ENCODE peak calls at places on chromosomes 12 and 14, in nine cellular contexts. O is psoas muscle, Z is fibroblast of the aortic adventitia, C is GOT3, G is hepatic stellate cell, U is cardiac fibroblast, M is coronary artery, T is mesendoderm, W is hypothalamus. K is an unnamed sample.

GRCh38 chr12:58174316-58174715 is 232.9 kb downstream of the ATP23 start:
- DNase-seq in W (no peak), M (no peak), U (peak), T (no peak), O (no peak), G (no peak), Z (no peak), C (no peak), K (no peak)

GRCh38 chr12:10672231-10672868 is 1.5 kb downstream of the STYK1 start:
- DNase-seq in M (no peak), U (no peak), C (no peak), G (no peak), Z (no peak), W (no peak), T (no peak), O (no peak), K (no peak)

GRCh38 chr14:33362934-33363333 is 424.3 kb downstream of the NPAS3 start:
- DNase-seq in W (no peak), G (no peak), T (peak), M (no peak), O (no peak), Z (no peak), U (no peak), C (no peak), K (no peak)

GRCh38 chr14:48957486-48957885 is 628.7 kb downstream of the RPS29 start:
- DNase-seq in Z (no peak), W (no peak), T (no peak), O (no peak), G (no peak), U (no peak), C (no peak), M (no peak), K (no peak)

GRCh38 chr12:7989827-7990491 is 42.6 kb upstream of the FOXJ2 start:
- DNase-seq in O (no peak), T (peak), Z (no peak), M (no peak), C (no peak), U (peak), W (no peak), G (no peak), K (no peak)

GRCh38 chr14:44846232-44846824 is 115.4 kb downstream of the KLHL28 start:
- DNase-seq in U (peak), M (no peak), O (no peak), Z (peak), G (peak), C (no peak), W (no peak), T (peak), K (no peak)

GRCh38 chr12:68595246-68595645 is 15.5 kb upstream of the RAP1B start:
- DNase-seq in W (no peak), O (no peak), T (no peak), G (no peak), M (no peak), Z (no peak), C (no peak), U (no peak), K (no peak)

GRCh38 chr14:75229923-75230792 is 48.5 kb upstream of the FOS start:
- DNase-seq in M (no peak), T (peak), G (no peak), W (no peak), O (no peak), U (peak), Z (peak), C (no peak), K (no peak)

GRCh38 chr12:110809149-110809548 is 37.6 kb upstream of the CCDC63 start:
- DNase-seq in O (no peak), C (no peak), Z (no peak), W (no peak), U (no peak), G (no peak), T (peak), M (no peak), K (no peak)

GRCh38 chr12:46493352-46494209 is 121.0 kb upstream of the SLC38A2 start:
- DNase-seq in Z (no peak), T (peak), W (no peak), G (no peak), U (peak), M (no peak), O (no peak), C (no peak), K (no peak)

GRCh38 chr12:59431266-59431665 is 164.6 kb upstream of the SLC16A7 start:
- DNase-seq in G (no peak), M (no peak), C (no peak), U (peak), T (peak), Z (peak), W (no peak), O (no peak), K (no peak)

GRCh38 chr12:33560653-33561208 is 121.1 kb upstream of the SYT10 start:
- DNase-seq in O (no peak), C (no peak), Z (no peak), U (no peak), G (no peak), M (no peak), T (peak), W (no peak), K (no peak)

GRCh38 chr12:16012086-16012485 is 101.0 kb downstream of the DERA start:
- DNase-seq in Z (peak), O (peak), C (no peak), T (no peak), G (no peak), U (peak), W (no peak), M (no peak), K (peak)

GRCh38 chr14:92646952-92647461 is 101.4 kb downstream of the LGMN start:
- DNase-seq in M (no peak), U (peak), C (no peak), W (no peak), Z (peak), G (peak), O (no peak), T (no peak), K (peak)

GRCh38 chr14:99630202-99630601 is 14.7 kb upstream of the HHIPL1 start:
- DNase-seq in Z (no peak), W (no peak), M (no peak), T (peak), U (no peak), G (no peak), O (no peak), C (no peak), K (peak)

GRCh38 chr12:131287938-131288797 is 334.5 kb downstream of the ADGRD1 start:
- DNase-seq in O (no peak), U (no peak), C (no peak), W (no peak), T (no peak), Z (no peak), G (no peak), M (no peak), K (peak)

GRCh38 chr12:69331846-69332684 is 16.1 kb upstream of the LYZ start:
- DNase-seq in W (no peak), U (no peak), M (no peak), G (no peak), Z (no peak), T (peak), C (no peak), O (no peak), K (peak)

GRCh38 chr12:69170293-69170692 is 69.1 kb upstream of the CPSF6 start:
- DNase-seq in T (peak), Z (no peak), O (no peak), W (no peak), U (no peak), M (no peak), G (no peak), C (no peak), K (no peak)

GRCh38 chr14:93073366-93073722 is 42.4 kb downstream of the ITPK1 start:
- DNase-seq in M (no peak), O (no peak), W (no peak), G (no peak), U (no peak), C (no peak), T (no peak), Z (no peak), K (peak)

GRCh38 chr14:57168138-57168695 is 100.5 kb downstream of the EXOC5 start:
- DNase-seq in G (no peak), U (no peak), M (no peak), Z (no peak), O (no peak), T (no peak), C (no peak), W (no peak), K (no peak)

GRCh38 chr14:99277534-99277933 is 5.5 kb upstream of the BCL11B start:
- DNase-seq in O (no peak), G (no peak), U (no peak), T (peak), M (no peak), C (no peak), Z (no peak), W (no peak), K (peak)

GRCh38 chr12:120920178-120920577 is 16.0 kb upstream of the SPPL3 start:
- DNase-seq in Z (no peak), G (no peak), O (no peak), U (no peak), T (no peak), M (no peak), C (no peak), W (no peak), K (no peak)

GRCh38 chr12:10540776-10541205 is 35.1 kb downstream of the EIF2S3B start:
- DNase-seq in C (no peak), Z (peak), T (no peak), W (no peak), O (no peak), U (no peak), G (no peak), M (no peak), K (no peak)

GRCh38 chr12:89880695-89881350 is 172.2 kb upstream of the ATP2B1 start:
- DNase-seq in G (no peak), U (no peak), M (no peak), W (no peak), C (no peak), T (no peak), Z (no peak), O (no peak), K (no peak)

GRCh38 chr14:105249175-105250007 is 1.1 kb downstream of the BTBD6 start:
- DNase-seq in M (no peak), W (no peak), C (no peak), O (no peak), Z (peak), G (no peak), U (peak), T (peak), K (peak)

GRCh38 chr14:37403656-37404055 is 191.4 kb downstream of the FOXA1 start:
- DNase-seq in G (no peak), T (peak), W (no peak), M (no peak), U (no peak), C (no peak), Z (no peak), O (no peak), K (no peak)

GRCh38 chr12:15558915-15559528 is 230.2 kb downstream of the EPS8 start:
- DNase-seq in T (no peak), Z (peak), W (no peak), M (no peak), C (no peak), G (peak), O (no peak), U (peak), K (peak)

GRCh38 chr14:31059152-31059924 is 33.2 kb upstream of the STRN3 start:
- DNase-seq in C (no peak), O (peak), M (no peak), U (peak), T (peak), W (no peak), G (peak), Z (peak), K (no peak)

GRCh38 chr12:111455448-111456320 is 50.0 kb downstream of the SH2B3 start:
- DNase-seq in M (peak), T (peak), W (no peak), U (peak), O (no peak), Z (peak), G (peak), C (no peak), K (peak)

GRCh38 chr12:89499857-89500256 is 24.7 kb downstream of the GALNT4 start:
- DNase-seq in M (no peak), Z (no peak), W (no peak), O (no peak), G (no peak), U (no peak), C (no peak), T (no peak), K (no peak)

GRCh38 chr12:14946856-14947255 is 8.5 kb upstream of the ERP27 start:
- DNase-seq in O (no peak), M (no peak), C (no peak), T (no peak), Z (no peak), U (no peak), G (no peak), W (no peak), K (peak)

GRCh38 chr14:93231129-93231979 is 24.3 kb downstream of the UBR7 start:
- DNase-seq in Z (peak), O (no peak), U (peak), M (no peak), G (peak), W (peak), C (no peak), T (no peak), K (peak)

GRCh38 chr12:1984759-1985158 is 19.5 kb downstream of the DCP1B start:
- DNase-seq in U (no peak), W (no peak), G (no peak), C (no peak), T (no peak), O (no peak), M (no peak), Z (no peak), K (no peak)

K was measured in osteoblast.